ENCODE peak calls at places on chromosomes 7 and 10, in four cellular contexts. One of them, this sample, is unnamed. For H3K4me1, the result is how much of the 10 kb centered on the place peaks cover.

GRCh38 chr7:116951366-116952292 is 1.7 kb upstream of the ST7 start:
- DNase-seq in sigmoid colon: no peak
- DNase-seq in kidney: no peak
- DNase-seq in A549: no peak
- DNase-seq in this sample: no peak

GRCh38 chr7:100825760-100826545 is 1.4 kb downstream of the EPHB4 start:
- DNase-seq in A549: peak
- DNase-seq in sigmoid colon: no peak
- DNase-seq in kidney: no peak
- DNase-seq in this sample: no peak

GRCh38 chr10:30747633-30748032 is 118.1 kb upstream of the LYZL2 start:
- DNase-seq in A549: no peak
- DNase-seq in kidney: no peak
- DNase-seq in sigmoid colon: no peak
- DNase-seq in this sample: no peak

GRCh38 chr10:17123062-17123661 is 6.4 kb downstream of the CUBN start:
- DNase-seq in sigmoid colon: no peak
- DNase-seq in A549: no peak
- DNase-seq in kidney: no peak
- DNase-seq in this sample: peak

GRCh38 chr7:141142058-141142457 is 68.2 kb downstream of the TMEM178B start:
- DNase-seq in A549: no peak
- DNase-seq in sigmoid colon: no peak
- DNase-seq in kidney: no peak
- DNase-seq in this sample: no peak

GRCh38 chr10:35433851-35434426 is 97.6 kb downstream of the CCNY start:
- DNase-seq in kidney: no peak
- DNase-seq in A549: no peak
- DNase-seq in sigmoid colon: no peak
- DNase-seq in this sample: peak

GRCh38 chr7:116990056-116990455 is 36.8 kb downstream of the ST7 start:
- DNase-seq in kidney: no peak
- DNase-seq in A549: no peak
- DNase-seq in sigmoid colon: no peak
- DNase-seq in this sample: no peak

GRCh38 chr7:81594767-81595166 is 175.1 kb downstream of the HGF start:
- DNase-seq in kidney: no peak
- DNase-seq in A549: no peak
- DNase-seq in sigmoid colon: no peak
- DNase-seq in this sample: no peak

GRCh38 chr10:75405201-75406143 is 3.9 kb upstream of the ZNF503 start:
- DNase-seq in kidney: peak
- DNase-seq in sigmoid colon: no peak
- DNase-seq in A549: no peak
- DNase-seq in this sample: no peak

GRCh38 chr7:738723-739454 is 11.8 kb upstream of the PRKAR1B start:
- DNase-seq in sigmoid colon: peak
- DNase-seq in A549: no peak
- DNase-seq in kidney: peak
- DNase-seq in this sample: no peak

GRCh38 chr10:114367041-114367675 is 37.1 kb downstream of the AFAP1L2 start:
- DNase-seq in kidney: no peak
- DNase-seq in A549: peak
- DNase-seq in sigmoid colon: no peak
- DNase-seq in this sample: no peak

GRCh38 chr7:68573271-68574000 is 1024.8 kb upstream of the AUTS2 start:
- DNase-seq in sigmoid colon: no peak
- DNase-seq in A549: no peak
- DNase-seq in kidney: no peak
- DNase-seq in this sample: no peak

GRCh38 chr7:81492240-81492639 is 277.6 kb downstream of the HGF start:
- DNase-seq in sigmoid colon: no peak
- DNase-seq in A549: no peak
- DNase-seq in kidney: no peak
- DNase-seq in this sample: no peak

GRCh38 chr10:95445223-95445836 is 115.8 kb downstream of the SORBS1 start:
- DNase-seq in kidney: peak
- DNase-seq in sigmoid colon: peak
- DNase-seq in A549: peak
- DNase-seq in this sample: peak

GRCh38 chr10:93912443-93912842 is 18.7 kb downstream of the SLC35G1 start:
- DNase-seq in A549: no peak
- DNase-seq in kidney: no peak
- DNase-seq in sigmoid colon: no peak
- DNase-seq in this sample: no peak

GRCh38 chr7:55202150-55202913 is 162.8 kb upstream of the LANCL2 start:
- DNase-seq in sigmoid colon: no peak
- DNase-seq in kidney: no peak
- DNase-seq in A549: no peak
- DNase-seq in this sample: no peak

GRCh38 chr7:40220421-40220911 is 85.7 kb downstream of the SUGCT start:
- DNase-seq in kidney: no peak
- DNase-seq in sigmoid colon: no peak
- DNase-seq in A549: no peak
- DNase-seq in this sample: peak

GRCh38 chr7:28112056-28112455 is 68.5 kb downstream of the JAZF1 start:
- DNase-seq in sigmoid colon: no peak
- DNase-seq in A549: no peak
- DNase-seq in kidney: no peak
- DNase-seq in this sample: no peak

GRCh38 chr10:93992400-93993030 is 1.2 kb upstream of the PLCE1 start:
- DNase-seq in sigmoid colon: no peak
- DNase-seq in kidney: no peak
- DNase-seq in A549: peak
- DNase-seq in this sample: peak

GRCh38 chr10:118674226-118674919 is 78.9 kb upstream of the PRLHR start:
- DNase-seq in A549: no peak
- DNase-seq in kidney: no peak
- DNase-seq in sigmoid colon: no peak
- DNase-seq in this sample: no peak

GRCh38 chr10:73653701-73654100 is 2.1 kb downstream of the SYNPO2L start:
- DNase-seq in sigmoid colon: no peak
- DNase-seq in A549: peak
- DNase-seq in kidney: no peak
- DNase-seq in this sample: no peak

GRCh38 chr7:90777075-90777864 is 181.1 kb downstream of the CDK14 start:
- DNase-seq in A549: no peak
- DNase-seq in kidney: peak
- DNase-seq in sigmoid colon: no peak
- DNase-seq in this sample: no peak

GRCh38 chr7:45919231-45919825 is 1.7 kb downstream of the IGFBP3 start:
- DNase-seq in sigmoid colon: no peak
- DNase-seq in A549: no peak
- DNase-seq in kidney: no peak
- DNase-seq in this sample: no peak

GRCh38 chr10:317219-317868 is 182.1 kb downstream of the ZMYND11 start:
- DNase-seq in A549: no peak
- DNase-seq in sigmoid colon: no peak
- DNase-seq in kidney: peak
- DNase-seq in this sample: peak

GRCh38 chr10:5948999-5949759 is 28.2 kb downstream of the IL15RA start:
- DNase-seq in sigmoid colon: peak
- DNase-seq in kidney: peak
- DNase-seq in A549: peak
- DNase-seq in this sample: no peak

GRCh38 chr7:155631155-155631554 is 13.3 kb upstream of the RBM33 start:
- DNase-seq in A549: no peak
- DNase-seq in sigmoid colon: no peak
- DNase-seq in kidney: no peak
- DNase-seq in this sample: no peak

GRCh38 chr10:98391065-98391464 is 23.9 kb downstream of the PYROXD2 start:
- DNase-seq in A549: no peak
- DNase-seq in kidney: no peak
- DNase-seq in sigmoid colon: no peak
- DNase-seq in this sample: no peak

GRCh38 chr10:92969151-92969550 is 91.4 kb upstream of the CYP26C1 start:
- DNase-seq in sigmoid colon: no peak
- DNase-seq in kidney: no peak
- DNase-seq in A549: no peak
- DNase-seq in this sample: peak

GRCh38 chr10:124665091-124665490 is 79.1 kb downstream of the FAM53B start:
- DNase-seq in kidney: no peak
- DNase-seq in A549: no peak
- DNase-seq in sigmoid colon: no peak
- DNase-seq in this sample: no peak
- H3K4me1 ChIP-seq in kidney: under half
- H3K4me1 ChIP-seq in A549: under half
- H3K4me1 ChIP-seq in sigmoid colon: under half
- H3K4me1 ChIP-seq in this sample: under half

GRCh38 chr7:21251166-21251806 is 176.6 kb upstream of the SP4 start:
- DNase-seq in A549: no peak
- DNase-seq in sigmoid colon: no peak
- DNase-seq in kidney: no peak
- DNase-seq in this sample: no peak
- H3K4me1 ChIP-seq in A549: under half
- H3K4me1 ChIP-seq in sigmoid colon: under half
- H3K4me1 ChIP-seq in kidney: under half
- H3K4me1 ChIP-seq in this sample: under half

DNA sequence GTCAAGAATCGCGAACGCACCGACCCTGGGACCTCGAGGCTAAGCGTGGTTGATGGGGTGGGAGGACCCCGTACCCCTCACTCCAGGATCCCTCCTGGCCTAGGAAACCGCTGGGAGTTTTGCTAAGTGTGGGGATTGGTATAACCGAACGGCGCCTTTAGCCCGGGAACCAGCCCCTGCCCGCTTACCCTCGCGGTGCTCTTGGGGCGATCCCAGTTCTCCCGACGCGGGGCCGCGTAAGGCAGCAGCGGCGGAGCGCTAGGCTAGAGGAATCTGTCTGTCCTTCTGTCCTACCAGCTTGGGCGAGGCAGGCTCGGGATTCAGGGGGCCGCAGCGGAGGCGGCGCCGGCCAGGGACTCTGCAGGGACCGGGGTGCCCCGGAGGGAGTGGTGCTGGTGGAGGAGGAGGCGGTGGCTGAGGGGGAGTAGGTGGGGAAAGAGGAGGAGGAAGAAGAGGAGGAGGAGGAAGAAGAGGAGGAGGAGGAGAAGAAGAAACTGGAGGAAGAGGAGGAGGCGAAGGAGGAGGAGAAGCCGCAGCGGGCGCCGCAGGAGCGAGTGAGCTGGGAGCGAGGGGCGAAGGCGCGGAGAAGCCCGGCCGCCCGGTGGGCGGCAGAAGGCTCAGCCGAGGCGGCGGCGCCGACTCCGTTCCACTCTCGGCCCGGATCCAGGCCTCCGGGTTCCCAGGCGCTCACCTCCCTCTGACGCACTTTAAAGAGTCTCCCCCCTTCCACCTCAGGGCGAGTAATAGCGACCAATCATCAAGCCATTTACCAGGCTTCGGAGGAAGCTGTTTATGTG is 439 bp upstream of the EMX2 start:
- DNase-seq in A549: peak
- DNase-seq in kidney: peak
- DNase-seq in sigmoid colon: no peak
- DNase-seq in this sample: no peak
- H3K4me1 ChIP-seq in A549: under half
- H3K4me1 ChIP-seq in kidney: under half
- H3K4me1 ChIP-seq in sigmoid colon: half or more
- H3K4me1 ChIP-seq in this sample: under half

DNA sequence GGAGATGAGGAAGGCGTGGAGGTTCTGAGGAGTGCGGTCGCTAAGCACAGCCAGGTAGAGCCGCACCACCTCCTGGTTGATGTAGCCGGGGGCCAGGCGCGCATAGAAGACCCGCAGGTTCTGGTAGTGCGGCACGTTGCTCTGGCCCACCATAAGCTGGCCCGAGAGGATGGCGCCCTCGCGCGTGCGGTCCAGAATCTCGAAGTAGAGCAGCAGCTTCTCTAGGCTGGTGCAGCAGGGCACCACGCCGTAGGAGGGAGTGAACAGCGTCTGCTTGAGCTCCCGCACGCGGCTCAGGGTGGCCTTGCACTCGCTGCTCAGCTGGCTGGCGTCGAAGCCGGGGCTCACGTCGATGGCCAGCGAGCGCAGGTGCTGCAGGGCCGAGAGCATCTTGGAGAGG is 77.8 kb upstream of the TNRC18 start:
- DNase-seq in A549: no peak
- DNase-seq in kidney: no peak
- DNase-seq in sigmoid colon: no peak
- DNase-seq in this sample: no peak
- H3K4me1 ChIP-seq in A549: under half
- H3K4me1 ChIP-seq in kidney: under half
- H3K4me1 ChIP-seq in sigmoid colon: under half
- H3K4me1 ChIP-seq in this sample: under half

DNA sequence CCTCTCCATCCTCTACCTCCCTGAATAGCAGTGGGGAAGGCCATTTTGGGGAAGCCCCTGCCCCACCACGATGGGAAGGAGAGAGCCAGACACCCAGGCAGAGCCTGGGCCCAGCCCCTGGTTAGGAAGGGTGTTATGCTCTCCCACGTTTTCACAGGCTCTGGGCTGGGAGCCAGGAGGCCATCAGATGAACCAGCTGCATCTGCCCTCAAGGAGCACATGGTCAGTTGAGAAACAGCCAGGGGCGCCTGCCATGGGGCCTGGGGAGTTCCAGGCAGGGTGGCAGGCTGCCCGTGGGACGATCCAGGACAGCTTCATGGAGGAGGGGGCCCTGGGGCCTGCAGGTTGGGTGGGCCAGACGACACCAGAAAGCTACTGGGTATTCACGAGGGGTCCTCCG is 47.5 kb downstream of the CAMK2B start:
- DNase-seq in kidney: peak
- DNase-seq in A549: no peak
- DNase-seq in sigmoid colon: peak
- DNase-seq in this sample: no peak
- H3K4me1 ChIP-seq in kidney: under half
- H3K4me1 ChIP-seq in A549: under half
- H3K4me1 ChIP-seq in sigmoid colon: under half
- H3K4me1 ChIP-seq in this sample: under half

GRCh38 chr10:104577171-104577570 is 63.9 kb upstream of the SORCS3 start:
- DNase-seq in A549: no peak
- DNase-seq in sigmoid colon: no peak
- DNase-seq in kidney: no peak
- DNase-seq in this sample: no peak

GRCh38 chr10:104580321-104580720 is 60.8 kb upstream of the SORCS3 start:
- DNase-seq in sigmoid colon: no peak
- DNase-seq in kidney: no peak
- DNase-seq in A549: no peak
- DNase-seq in this sample: no peak

GRCh38 chr10:104574470-104575213 is 66.4 kb upstream of the SORCS3 start:
- DNase-seq in A549: no peak
- DNase-seq in kidney: no peak
- DNase-seq in sigmoid colon: no peak
- DNase-seq in this sample: no peak

GRCh38 chr10:104577861-104578480 is 63.1 kb upstream of the SORCS3 start:
- DNase-seq in kidney: no peak
- DNase-seq in A549: no peak
- DNase-seq in sigmoid colon: no peak
- DNase-seq in this sample: no peak

DNA sequence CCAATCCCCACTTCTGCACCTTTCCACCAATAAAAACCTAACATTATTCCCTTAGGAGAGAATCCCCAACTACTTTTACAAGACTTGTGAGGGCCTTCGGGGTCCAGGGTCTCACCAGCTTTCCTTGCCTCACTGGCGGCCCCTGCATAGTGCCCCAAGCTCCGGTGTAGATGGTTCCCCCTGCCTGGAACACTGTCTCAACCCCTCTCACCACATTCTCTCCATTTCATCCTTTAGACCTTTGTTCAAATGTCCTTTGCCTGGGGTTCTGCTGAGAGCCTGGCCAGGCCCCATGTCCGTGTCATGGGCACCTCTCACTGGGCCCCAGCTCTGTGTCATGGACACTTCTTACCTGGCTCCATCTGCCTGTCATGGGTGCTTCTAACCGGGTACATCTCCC is 64.5 kb upstream of the SORCS3 start:
- DNase-seq in kidney: no peak
- DNase-seq in A549: no peak
- DNase-seq in sigmoid colon: no peak
- DNase-seq in this sample: no peak
- H3K4me1 ChIP-seq in kidney: under half
- H3K4me1 ChIP-seq in A549: under half
- H3K4me1 ChIP-seq in sigmoid colon: under half
- H3K4me1 ChIP-seq in this sample: under half

This sample was measured in SJSA1.